ENCODE peak calls at places on chromosome 6, in eight cellular contexts. M is SK-N-SH, I is HCT116, H is A549, L is GM23338, B is GM12878, Z is Panc1, G is K562. D is an unnamed sample.

GRCh38 chr6:6704423-6705060 is 116.0 kb downstream of the LY86 start:
- DNase-seq in M (no peak), I (no peak), H (no peak), L (no peak), B (no peak), Z (no peak), G (peak), D (no peak)

GRCh38 chr6:21992178-21992967 is 304.5 kb downstream of the PRL start:
- DNase-seq in M (no peak), I (no peak), H (no peak), L (no peak), B (no peak), Z (no peak), G (peak), D (no peak)

GRCh38 chr6:156440688-156441087 is 336.5 kb upstream of the ARID1B start:
- DNase-seq in M (no peak), I (no peak), H (no peak), L (no peak), B (no peak), Z (no peak), G (no peak), D (no peak)

GRCh38 chr6:130409394-130410095 is 43.7 kb downstream of the TMEM200A start:
- DNase-seq in M (no peak), I (no peak), H (no peak), L (no peak), B (no peak), Z (no peak), G (no peak), D (no peak)

GRCh38 chr6:65638047-65638831 is 68.8 kb downstream of the EYS start:
- DNase-seq in M (peak), I (no peak), H (no peak), L (peak), B (no peak), Z (no peak), G (peak), D (no peak)

GRCh38 chr6:79373246-79373645 is 138.8 kb upstream of the HMGN3 start:
- DNase-seq in M (no peak), I (no peak), H (no peak), L (no peak), B (no peak), Z (no peak), G (no peak), D (no peak)

GRCh38 chr6:41638801-41639555 is 710 bp downstream of the MDFI start:
- DNase-seq in M (peak), I (no peak), H (no peak), L (peak), B (no peak), Z (no peak), G (no peak), D (no peak)

GRCh38 chr6:21949211-21949801 is 347.5 kb downstream of the PRL start:
- DNase-seq in M (no peak), I (no peak), H (no peak), L (no peak), B (no peak), Z (no peak), G (no peak), D (no peak)

GRCh38 chr6:57215260-57215659 is 6.8 kb downstream of the RAB23 start:
- DNase-seq in M (no peak), I (no peak), H (no peak), L (no peak), B (no peak), Z (no peak), G (no peak), D (no peak)

GRCh38 chr6:6004147-6004995 is 2.4 kb downstream of the NRN1 start:
- DNase-seq in M (peak), I (no peak), H (no peak), L (peak), B (no peak), Z (no peak), G (no peak), D (no peak)

DNA sequence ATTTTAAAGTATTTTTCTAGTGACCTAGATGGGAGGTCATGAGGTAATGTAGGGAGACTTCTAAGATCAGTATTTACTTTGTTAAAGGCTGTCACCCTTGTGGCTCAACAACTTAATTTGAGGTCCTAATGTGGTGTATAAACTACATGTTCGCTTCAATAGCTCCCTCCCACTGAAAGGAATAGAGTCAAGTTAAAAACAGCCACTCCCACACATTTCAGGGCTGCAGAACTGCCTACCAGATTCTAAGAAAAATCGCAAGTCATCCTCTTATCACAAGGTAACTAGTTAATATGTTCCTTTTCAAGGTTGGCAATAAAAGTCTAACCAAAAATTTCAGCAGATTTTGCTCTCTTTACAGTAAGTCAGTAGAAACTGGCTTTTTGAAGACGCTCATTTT is 15.1 kb downstream of the GSTA1 start:
- DNase-seq in M (no peak), I (no peak), H (no peak), L (no peak), B (no peak), Z (no peak), G (peak), D (no peak)
- TF ChIP-seq REST in M (no peak), I (no peak), H (no peak), L (no peak), B (no peak), Z (no peak), G (no peak), D (no peak)

GRCh38 chr6:100889351-100889750 is 8.2 kb upstream of the ASCC3 start:
- DNase-seq in M (no peak), I (no peak), H (no peak), L (no peak), B (no peak), Z (no peak), G (no peak), D (no peak)
- TF ChIP-seq REST in M (no peak), I (no peak), H (no peak), L (no peak), B (no peak), Z (no peak), G (no peak), D (no peak)

GRCh38 chr6:4358414-4359107 is 223.2 kb upstream of the ECI2 start:
- DNase-seq in M (peak), I (peak), H (peak), L (peak), B (no peak), Z (peak), G (peak), D (no peak)
- TF ChIP-seq REST in M (peak), I (no peak), H (no peak), L (no peak), B (no peak), Z (no peak), G (no peak), D (no peak)

DNA sequence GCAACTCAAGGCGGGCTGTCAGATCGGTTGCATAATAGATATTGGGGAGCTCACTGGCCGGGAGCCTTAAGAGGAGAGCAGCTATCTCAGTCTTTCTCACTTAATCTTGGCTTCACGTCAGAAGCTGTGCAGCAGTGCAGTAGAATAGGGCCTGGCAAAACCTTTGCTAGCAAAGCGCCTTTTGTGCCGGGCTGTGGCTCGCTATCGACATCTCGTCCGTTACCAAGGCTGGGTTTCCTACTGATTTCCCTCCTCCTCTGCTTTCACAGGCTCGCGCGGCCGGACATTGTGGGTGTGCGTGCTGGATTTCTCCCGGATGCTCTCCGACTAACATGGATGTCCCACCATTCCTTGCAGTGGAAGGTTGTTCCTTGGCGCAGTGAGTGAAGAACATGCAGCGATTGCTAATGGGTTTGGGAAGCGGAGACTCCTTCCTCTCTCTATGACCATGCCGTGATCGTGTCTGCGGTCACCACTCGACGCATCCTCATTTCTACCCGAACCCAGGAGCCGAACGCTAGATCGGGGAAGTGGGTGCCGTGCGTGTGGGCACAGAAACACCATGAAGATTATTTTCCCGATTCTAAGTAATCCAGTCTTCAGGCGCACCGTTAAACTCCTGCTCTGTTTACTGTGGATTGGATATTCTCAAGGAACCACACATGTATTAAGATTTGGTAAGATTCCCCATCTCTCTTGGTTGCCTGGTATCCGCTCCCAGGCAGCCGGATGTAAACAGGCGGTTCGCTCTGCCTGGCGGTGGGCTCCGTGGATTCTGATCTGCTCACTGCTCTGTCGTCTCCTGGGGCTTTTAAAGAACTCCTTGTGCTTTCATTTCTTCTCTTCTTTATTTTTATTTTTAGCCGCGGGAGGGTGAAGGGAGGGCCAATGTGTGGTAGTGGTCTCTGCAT is 5.5 kb downstream of the GRIK2 start:
- DNase-seq in M (peak), I (no peak), H (no peak), L (peak), B (no peak), Z (no peak), G (no peak), D (no peak)
- TF ChIP-seq REST in M (no peak), I (no peak), H (no peak), L (no peak), B (no peak), Z (no peak), G (no peak), D (no peak)

DNA sequence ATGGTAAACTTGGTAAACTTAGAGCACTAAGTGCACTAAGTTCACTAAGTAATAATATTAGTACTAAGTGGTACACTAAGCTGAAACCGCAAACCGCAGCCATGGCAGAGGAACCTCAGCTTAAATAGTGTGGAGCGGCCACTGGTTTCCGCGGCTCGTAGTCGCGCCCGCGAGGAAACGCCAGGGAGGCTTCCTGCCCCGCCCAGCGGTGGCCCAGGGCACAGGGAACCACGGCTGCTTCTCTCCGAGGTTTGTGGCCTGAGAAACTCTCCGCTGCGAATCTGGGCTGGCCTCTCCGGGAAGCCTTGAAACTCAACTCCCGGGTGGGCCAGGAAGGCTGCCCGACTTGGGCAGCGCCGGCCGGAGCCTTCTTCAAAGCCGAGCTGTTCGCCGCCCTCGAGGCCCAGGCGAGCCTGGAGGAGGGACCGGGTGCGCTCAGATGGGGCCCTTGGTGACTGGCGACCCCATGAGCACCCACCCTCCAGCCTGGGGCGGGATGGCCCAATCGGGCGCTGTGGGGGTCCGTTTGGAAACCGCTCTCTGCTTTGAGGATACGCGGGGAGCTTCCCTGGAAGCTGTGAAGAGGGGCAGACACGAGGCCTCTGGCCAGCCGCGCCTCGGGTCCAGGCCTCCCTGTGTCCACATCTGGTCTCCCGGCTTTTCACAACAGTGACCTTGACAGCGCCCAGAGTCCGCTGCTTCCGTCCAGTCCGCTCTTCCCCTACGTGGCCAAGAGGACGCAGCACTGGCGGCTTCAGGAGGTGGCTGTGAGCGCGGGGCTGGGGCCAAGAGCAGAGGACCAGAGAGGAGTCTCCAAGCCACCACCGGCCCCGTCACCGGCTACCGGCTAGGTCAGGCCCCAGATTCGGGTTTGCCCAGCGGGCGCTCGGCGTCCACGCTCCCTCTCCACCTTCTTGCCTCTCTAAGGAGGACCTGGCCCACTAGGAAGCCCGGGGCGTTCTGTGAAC is 25.4 kb upstream of the HLA-E start:
- DNase-seq in M (no peak), I (no peak), H (no peak), L (peak), B (peak), Z (no peak), G (no peak), D (peak)
- TF ChIP-seq REST in M (no peak), I (no peak), H (no peak), L (no peak), B (no peak), Z (no peak), G (no peak), D (no peak)

D was measured in HL-60.